ENCODE peak calls at places on chromosomes 3 and 15, in six cellular contexts. P is AG09309; S is mesenteric fat pad; C is activated CD4-positive, alpha-beta T cell treated with anti-CD3 and anti-CD28 coated beads, Interleukin-2, amount 10 ng/mL, durations not matched to agents 7 days and 5 days; R is cardiac fibroblast; Z is activated naive CD4-positive, alpha-beta T cell. W is an unnamed sample.
A peak's percentile ranks its signal among the peaks of the same experiment; 100 is the strongest.

GRCh38 chr3:11534011-11534782 is 109.5 kb downstream of the VGLL4 start:
- DNase-seq in Z (no peak), R (no peak), C (no peak), P (no peak), S (peak; percentile 35), W (no peak)

GRCh38 chr15:39595621-39596221 is 14.8 kb downstream of the THBS1 start:
- DNase-seq in P (peak; percentile 93), R (peak; percentile 33), C (no peak), S (no peak), Z (no peak), W (no peak)

GRCh38 chr15:91586542-91586941 is 267.0 kb upstream of the SLCO3A1 start:
- DNase-seq in R (no peak), Z (no peak), S (no peak), P (no peak), C (no peak), W (no peak)

GRCh38 chr3:54660599-54661210 is 267.2 kb downstream of the LRTM1 start:
- DNase-seq in C (no peak), P (peak; percentile 4), R (peak; percentile 1), S (no peak), Z (no peak), W (no peak)

GRCh38 chr15:78034495-78035191 is 42.9 kb downstream of the TBC1D2B start:
- DNase-seq in Z (peak; percentile 28), C (peak; percentile 86), P (no peak), S (no peak), R (peak; percentile 22), W (no peak)

GRCh38 chr15:77864211-77865105 is 213.1 kb downstream of the TBC1D2B start:
- DNase-seq in P (no peak), S (peak; percentile 71), Z (no peak), R (no peak), C (no peak), W (no peak)

GRCh38 chr3:65924762-65925161 is 114.0 kb downstream of the MAGI1 start:
- DNase-seq in P (no peak), Z (no peak), S (no peak), R (no peak), C (no peak), W (no peak)

GRCh38 chr3:159616234-159616825 is 372.3 kb upstream of the IL12A start:
- DNase-seq in P (no peak), S (no peak), C (no peak), Z (no peak), R (peak; percentile 73), W (peak; percentile 40)

GRCh38 chr3:72205297-72205696 is 420.3 kb upstream of the PROK2 start:
- DNase-seq in Z (no peak), C (no peak), S (no peak), P (no peak), R (no peak), W (no peak)

GRCh38 chr3:156033428-156033827 is 87.0 kb upstream of the KCNAB1 start:
- DNase-seq in Z (no peak), R (no peak), C (no peak), P (no peak), S (no peak), W (no peak)

GRCh38 chr15:85766007-85766831 is 28.5 kb downstream of the KLHL25 start:
- DNase-seq in R (no peak), C (no peak), Z (no peak), P (no peak), S (no peak), W (no peak)

GRCh38 chr3:45776611-45777010 is 19.7 kb downstream of the SLC6A20 start:
- DNase-seq in P (no peak), Z (no peak), S (no peak), C (no peak), R (no peak), W (no peak)

GRCh38 chr15:82018201-82018600 is 27.6 kb downstream of the MEX3B start:
- DNase-seq in S (no peak), Z (no peak), R (no peak), C (no peak), P (no peak), W (no peak)

GRCh38 chr3:72673011-72673771 is 175.1 kb downstream of the SHQ1 start:
- DNase-seq in Z (no peak), P (no peak), C (no peak), S (no peak), R (no peak), W (no peak)

GRCh38 chr3:57896046-57896445 is 112.2 kb upstream of the FLNB start:
- DNase-seq in P (no peak), S (no peak), R (no peak), C (no peak), Z (no peak), W (no peak)

GRCh38 chr15:56813995-56814394 is 80.7 kb upstream of the ZNF280D start:
- DNase-seq in P (no peak), Z (no peak), S (no peak), C (no peak), R (peak; percentile 33), W (no peak)

GRCh38 chr3:132317229-132317948 is at the start of gene ACP3:
- DNase-seq in R (peak; percentile 73), P (peak; percentile 62), C (no peak), S (no peak), Z (no peak), W (no peak)

GRCh38 chr3:177554900-177555759 is 357.8 kb upstream of the TBL1XR1 start:
- DNase-seq in R (peak; percentile 84), C (no peak), S (no peak), Z (no peak), P (peak; percentile 50), W (no peak)

GRCh38 chr15:31373096-31373865 is 46.6 kb downstream of the KLF13 start:
- DNase-seq in Z (no peak), S (no peak), C (no peak), P (no peak), R (no peak), W (no peak)

GRCh38 chr15:75639191-75639708 is 774 bp downstream of the IMP3 start:
- DNase-seq in S (no peak), C (no peak), Z (no peak), P (no peak), R (peak; percentile 47), W (no peak)

GRCh38 chr15:75195122-75195765 is 6.4 kb upstream of the C15orf39 start:
- DNase-seq in S (no peak), C (no peak), P (no peak), Z (no peak), R (no peak), W (no peak)

GRCh38 chr3:112653209-112653871 is 12.4 kb upstream of the CCDC80 start:
- DNase-seq in R (peak; percentile 99), Z (no peak), S (no peak), P (peak; percentile 97), C (no peak), W (no peak)